ENCODE peak calls at places on chromosomes 1 and 21, in eight cellular contexts. One of them, this sample, is unnamed.

GRCh38 chr1:51445346-51446090 is 73.5 kb downstream of the EPS15 start:
- DNase-seq in DMS 273 treated with DMSO at 0.1 percent for 48 hours: no peak
- DNase-seq in tibial nerve: no peak
- DNase-seq in RCC 7860: no peak
- DNase-seq in stimulated activated CD4-positive, alpha-beta T cell treated with anti-CD3 and anti-CD28 coated beads, Interleukin-1b, Interleukin-23, amount 100 ng/mL, for 48 hours: no peak
- DNase-seq in ELF-1: no peak
- DNase-seq in progenitor cell of endocrine pancreas: no peak
- DNase-seq in pulmonary artery endothelial cell: no peak
- DNase-seq in this sample: no peak

GRCh38 chr1:64479874-64480273 is 9.9 kb downstream of the CACHD1 start:
- DNase-seq in tibial nerve: no peak
- DNase-seq in RCC 7860: no peak
- DNase-seq in ELF-1: no peak
- DNase-seq in DMS 273 treated with DMSO at 0.1 percent for 48 hours: no peak
- DNase-seq in pulmonary artery endothelial cell: no peak
- DNase-seq in stimulated activated CD4-positive, alpha-beta T cell treated with anti-CD3 and anti-CD28 coated beads, Interleukin-1b, Interleukin-23, amount 100 ng/mL, for 48 hours: no peak
- DNase-seq in progenitor cell of endocrine pancreas: no peak
- DNase-seq in this sample: no peak

GRCh38 chr21:42845296-42845965 is 33.9 kb downstream of the WDR4 start:
- DNase-seq in DMS 273 treated with DMSO at 0.1 percent for 48 hours: no peak
- DNase-seq in RCC 7860: no peak
- DNase-seq in pulmonary artery endothelial cell: no peak
- DNase-seq in stimulated activated CD4-positive, alpha-beta T cell treated with anti-CD3 and anti-CD28 coated beads, Interleukin-1b, Interleukin-23, amount 100 ng/mL, for 48 hours: no peak
- DNase-seq in ELF-1: no peak
- DNase-seq in tibial nerve: no peak
- DNase-seq in progenitor cell of endocrine pancreas: no peak
- DNase-seq in this sample: no peak

GRCh38 chr1:31010081-31010989 is 55.2 kb downstream of the PUM1 start:
- DNase-seq in DMS 273 treated with DMSO at 0.1 percent for 48 hours: no peak
- DNase-seq in ELF-1: no peak
- DNase-seq in stimulated activated CD4-positive, alpha-beta T cell treated with anti-CD3 and anti-CD28 coated beads, Interleukin-1b, Interleukin-23, amount 100 ng/mL, for 48 hours: peak; percentile 53
- DNase-seq in tibial nerve: no peak
- DNase-seq in progenitor cell of endocrine pancreas: no peak
- DNase-seq in RCC 7860: peak; percentile 35
- DNase-seq in pulmonary artery endothelial cell: no peak
- DNase-seq in this sample: no peak

GRCh38 chr1:117566556-117566955 is 39.3 kb upstream of the TENT5C start:
- DNase-seq in tibial nerve: no peak
- DNase-seq in DMS 273 treated with DMSO at 0.1 percent for 48 hours: no peak
- DNase-seq in ELF-1: no peak
- DNase-seq in stimulated activated CD4-positive, alpha-beta T cell treated with anti-CD3 and anti-CD28 coated beads, Interleukin-1b, Interleukin-23, amount 100 ng/mL, for 48 hours: no peak
- DNase-seq in pulmonary artery endothelial cell: no peak
- DNase-seq in RCC 7860: no peak
- DNase-seq in progenitor cell of endocrine pancreas: no peak
- DNase-seq in this sample: no peak

GRCh38 chr1:183604811-183605210 is 14.6 kb upstream of the NCF2 start:
- DNase-seq in pulmonary artery endothelial cell: no peak
- DNase-seq in tibial nerve: no peak
- DNase-seq in DMS 273 treated with DMSO at 0.1 percent for 48 hours: no peak
- DNase-seq in stimulated activated CD4-positive, alpha-beta T cell treated with anti-CD3 and anti-CD28 coated beads, Interleukin-1b, Interleukin-23, amount 100 ng/mL, for 48 hours: no peak
- DNase-seq in RCC 7860: no peak
- DNase-seq in ELF-1: no peak
- DNase-seq in progenitor cell of endocrine pancreas: no peak
- DNase-seq in this sample: no peak

GRCh38 chr1:210464519-210465039 is 135.9 kb downstream of the HHAT start:
- DNase-seq in RCC 7860: peak; percentile 92
- DNase-seq in progenitor cell of endocrine pancreas: no peak
- DNase-seq in ELF-1: no peak
- DNase-seq in DMS 273 treated with DMSO at 0.1 percent for 48 hours: no peak
- DNase-seq in pulmonary artery endothelial cell: no peak
- DNase-seq in stimulated activated CD4-positive, alpha-beta T cell treated with anti-CD3 and anti-CD28 coated beads, Interleukin-1b, Interleukin-23, amount 100 ng/mL, for 48 hours: peak; percentile 6
- DNase-seq in tibial nerve: no peak
- DNase-seq in this sample: no peak

GRCh38 chr1:27137544-27138075 is 17.3 kb downstream of the SLC9A1 start:
- DNase-seq in DMS 273 treated with DMSO at 0.1 percent for 48 hours: no peak
- DNase-seq in progenitor cell of endocrine pancreas: no peak
- DNase-seq in stimulated activated CD4-positive, alpha-beta T cell treated with anti-CD3 and anti-CD28 coated beads, Interleukin-1b, Interleukin-23, amount 100 ng/mL, for 48 hours: peak; percentile 27
- DNase-seq in ELF-1: peak; percentile 57
- DNase-seq in tibial nerve: no peak
- DNase-seq in RCC 7860: no peak
- DNase-seq in pulmonary artery endothelial cell: no peak
- DNase-seq in this sample: no peak

GRCh38 chr1:202397256-202397655 is 48.8 kb downstream of the PPP1R12B start:
- DNase-seq in stimulated activated CD4-positive, alpha-beta T cell treated with anti-CD3 and anti-CD28 coated beads, Interleukin-1b, Interleukin-23, amount 100 ng/mL, for 48 hours: no peak
- DNase-seq in RCC 7860: no peak
- DNase-seq in DMS 273 treated with DMSO at 0.1 percent for 48 hours: no peak
- DNase-seq in tibial nerve: no peak
- DNase-seq in ELF-1: no peak
- DNase-seq in pulmonary artery endothelial cell: no peak
- DNase-seq in progenitor cell of endocrine pancreas: no peak
- DNase-seq in this sample: no peak

GRCh38 chr1:57440096-57440495 is 16.2 kb upstream of the DAB1 start:
- DNase-seq in tibial nerve: no peak
- DNase-seq in DMS 273 treated with DMSO at 0.1 percent for 48 hours: no peak
- DNase-seq in pulmonary artery endothelial cell: no peak
- DNase-seq in RCC 7860: no peak
- DNase-seq in stimulated activated CD4-positive, alpha-beta T cell treated with anti-CD3 and anti-CD28 coated beads, Interleukin-1b, Interleukin-23, amount 100 ng/mL, for 48 hours: no peak
- DNase-seq in ELF-1: no peak
- DNase-seq in progenitor cell of endocrine pancreas: no peak
- DNase-seq in this sample: no peak

GRCh38 chr1:9778905-9779304 is 44.9 kb downstream of the CLSTN1 start:
- DNase-seq in RCC 7860: no peak
- DNase-seq in stimulated activated CD4-positive, alpha-beta T cell treated with anti-CD3 and anti-CD28 coated beads, Interleukin-1b, Interleukin-23, amount 100 ng/mL, for 48 hours: no peak
- DNase-seq in tibial nerve: no peak
- DNase-seq in DMS 273 treated with DMSO at 0.1 percent for 48 hours: no peak
- DNase-seq in ELF-1: no peak
- DNase-seq in pulmonary artery endothelial cell: no peak
- DNase-seq in progenitor cell of endocrine pancreas: no peak
- DNase-seq in this sample: no peak

GRCh38 chr1:22728751-22729399 is 18.2 kb downstream of the EPHB2 start:
- DNase-seq in pulmonary artery endothelial cell: no peak
- DNase-seq in RCC 7860: no peak
- DNase-seq in stimulated activated CD4-positive, alpha-beta T cell treated with anti-CD3 and anti-CD28 coated beads, Interleukin-1b, Interleukin-23, amount 100 ng/mL, for 48 hours: no peak
- DNase-seq in progenitor cell of endocrine pancreas: no peak
- DNase-seq in ELF-1: no peak
- DNase-seq in tibial nerve: no peak
- DNase-seq in DMS 273 treated with DMSO at 0.1 percent for 48 hours: no peak
- DNase-seq in this sample: no peak